ENCODE peak calls at places on chromosome 12, in five cellular contexts. D is mammary epithelial cell; L is stimulated activated CD8-positive, alpha-beta memory T cell treated with anti-CD3 and anti-CD28 coated beads, Interleukin-2, amount 100 ng/mL, for 48 hours; J is naive B cell; U is transverse colon. N is an unnamed sample.

GRCh38 chr12:12315838-12316237 is 34.2 kb downstream of the MANSC1 start:
- DNase-seq in D (no peak), L (no peak), J (no peak), U (no peak), N (no peak)

GRCh38 chr12:117518594-117519270 is 157.3 kb upstream of the NOS1 start:
- DNase-seq in D (no peak), L (no peak), J (no peak), U (peak; percentile 85), N (peak; percentile 90)

GRCh38 chr12:65891219-65891618 is 66.9 kb downstream of the HMGA2 start:
- DNase-seq in D (no peak), L (no peak), J (no peak), U (no peak), N (no peak)

GRCh38 chr12:76942276-76942675 is 63.5 kb upstream of the CSRP2 start:
- DNase-seq in D (peak; percentile 17), L (no peak), J (no peak), U (no peak), N (no peak)

GRCh38 chr12:122171399-122171798 is 2.6 kb downstream of the IL31 start:
- DNase-seq in D (no peak), L (no peak), J (no peak), U (no peak), N (no peak)

GRCh38 chr12:122216445-122216844 is 9.4 kb downstream of the DIABLO start:
- DNase-seq in D (no peak), L (no peak), J (no peak), U (no peak), N (no peak)

GRCh38 chr12:29382251-29382650 is 1.3 kb upstream of the ERGIC2 start:
- DNase-seq in D (no peak), L (no peak), J (no peak), U (no peak), N (no peak)

GRCh38 chr12:110670161-110670701 is 18.7 kb downstream of the HVCN1 start:
- DNase-seq in D (no peak), L (no peak), J (peak; percentile 70), U (no peak), N (no peak)

GRCh38 chr12:6229823-6230222 is 29.6 kb downstream of the CD9 start:
- DNase-seq in D (peak; percentile 82), L (no peak), J (no peak), U (peak; percentile 68), N (peak; percentile 58)

GRCh38 chr12:53472183-53472582 is 20.3 kb downstream of the PCBP2 start:
- DNase-seq in D (no peak), L (no peak), J (no peak), U (no peak), N (no peak)

GRCh38 chr12:101040936-101041335 is 169.1 kb downstream of the SLC5A8 start:
- DNase-seq in D (no peak), L (no peak), J (no peak), U (no peak), N (no peak)

GRCh38 chr12:12492547-12492946 is 70.1 kb downstream of the DUSP16 start:
- DNase-seq in D (no peak), L (no peak), J (no peak), U (no peak), N (no peak)

GRCh38 chr12:25800101-25800500 is 158.4 kb upstream of the RASSF8 start:
- DNase-seq in D (no peak), L (no peak), J (no peak), U (no peak), N (no peak)

GRCh38 chr12:7289743-7290142 is 14.1 kb upstream of the ACSM4 start:
- DNase-seq in D (no peak), L (no peak), J (no peak), U (no peak), N (no peak)

GRCh38 chr12:15116073-15116472 is 105.1 kb downstream of the RERG start:
- DNase-seq in D (no peak), L (no peak), J (no peak), U (no peak), N (no peak)

GRCh38 chr12:58412466-58412865 is 471.1 kb downstream of the ATP23 start:
- DNase-seq in D (no peak), L (no peak), J (no peak), U (no peak), N (no peak)

GRCh38 chr12:21541773-21542172 is 15.7 kb downstream of the SPX start:
- DNase-seq in D (no peak), L (no peak), J (no peak), U (no peak), N (no peak)

GRCh38 chr12:50985322-50985721 is 33.0 kb downstream of the HIGD1C start:
- DNase-seq in D (peak; percentile 46), L (no peak), J (no peak), U (no peak), N (peak; percentile 45)

GRCh38 chr12:114671664-114672476 is 12.1 kb downstream of the TBX3 start:
- DNase-seq in D (peak; percentile 56), L (no peak), J (no peak), U (no peak), N (no peak)

GRCh38 chr12:21613931-21614330 is 9.3 kb upstream of the GYS2 start:
- DNase-seq in D (no peak), L (no peak), J (no peak), U (no peak), N (no peak)

GRCh38 chr12:107436376-107436775 is 249.2 kb upstream of the PWP1 start:
- DNase-seq in D (peak; percentile 89), L (no peak), J (no peak), U (no peak), N (no peak)

GRCh38 chr12:57549909-57550627 is at the start of gene KIF5A:
- DNase-seq in D (no peak), L (peak; percentile 56), J (peak; percentile 36), U (peak; percentile 49), N (no peak)

GRCh38 chr12:113105606-113106271 is 29.8 kb downstream of the RASAL1 start:
- DNase-seq in D (no peak), L (no peak), J (no peak), U (no peak), N (no peak)

GRCh38 chr12:50507930-50508329 is 3.1 kb downstream of the DIP2B start:
- DNase-seq in D (no peak), L (no peak), J (no peak), U (no peak), N (no peak)

GRCh38 chr12:104057771-104058197 is 6.5 kb upstream of the HCFC2 start:
- DNase-seq in D (no peak), L (no peak), J (peak; percentile 9), U (no peak), N (no peak)

GRCh38 chr12:126974779-126975178 is 1292.2 kb upstream of the TMEM132C start:
- DNase-seq in D (no peak), L (no peak), J (no peak), U (no peak), N (no peak)

N was measured in mucosa of gallbladder.